ENCODE peak calls at places on chromosomes 12 and 14, in five cellular contexts. One of them, this sample, is unnamed.

GRCh38 chr12:53843545-53843944 is 91.8 kb upstream of the CISTR start:
- DNase-seq in BE2C: no peak
- DNase-seq in uterus: no peak
- DNase-seq in GM20000: no peak
- DNase-seq in fibroblast of the aortic adventitia: no peak
- DNase-seq in this sample: no peak

GRCh38 chr14:43361766-43362165 is 1145.3 kb downstream of the FSCB start:
- DNase-seq in BE2C: no peak
- DNase-seq in fibroblast of the aortic adventitia: no peak
- DNase-seq in uterus: no peak
- DNase-seq in GM20000: no peak
- DNase-seq in this sample: no peak

GRCh38 chr12:110170535-110171185 is 46.5 kb downstream of the IFT81 start:
- DNase-seq in GM20000: no peak
- DNase-seq in BE2C: no peak
- DNase-seq in uterus: no peak
- DNase-seq in fibroblast of the aortic adventitia: peak; percentile 78
- DNase-seq in this sample: no peak

GRCh38 chr14:101705733-101706508 is 55.6 kb upstream of the PPP2R5C start:
- DNase-seq in fibroblast of the aortic adventitia: peak; percentile 16
- DNase-seq in uterus: peak; percentile 29
- DNase-seq in BE2C: no peak
- DNase-seq in GM20000: peak; percentile 61
- DNase-seq in this sample: no peak

GRCh38 chr14:59261334-59261733 is 72.9 kb downstream of the DAAM1 start:
- DNase-seq in BE2C: no peak
- DNase-seq in uterus: no peak
- DNase-seq in fibroblast of the aortic adventitia: no peak
- DNase-seq in GM20000: no peak
- DNase-seq in this sample: no peak

GRCh38 chr14:58787601-58788000 is 149.8 kb downstream of the DACT1 start:
- DNase-seq in fibroblast of the aortic adventitia: peak; percentile 28
- DNase-seq in GM20000: no peak
- DNase-seq in uterus: no peak
- DNase-seq in BE2C: no peak
- DNase-seq in this sample: no peak

GRCh38 chr12:7289743-7290142 is 14.1 kb upstream of the ACSM4 start:
- DNase-seq in BE2C: no peak
- DNase-seq in GM20000: no peak
- DNase-seq in uterus: no peak
- DNase-seq in fibroblast of the aortic adventitia: no peak
- DNase-seq in this sample: no peak

GRCh38 chr12:59030415-59030814 is 110.1 kb upstream of the LRIG3 start:
- DNase-seq in BE2C: no peak
- DNase-seq in GM20000: no peak
- DNase-seq in fibroblast of the aortic adventitia: no peak
- DNase-seq in uterus: no peak
- DNase-seq in this sample: no peak

GRCh38 chr12:51752490-51752889 is 96.0 kb downstream of the FIGNL2 start:
- DNase-seq in fibroblast of the aortic adventitia: peak; percentile 92
- DNase-seq in GM20000: no peak
- DNase-seq in uterus: peak; percentile 27
- DNase-seq in BE2C: peak; percentile 26
- DNase-seq in this sample: no peak

GRCh38 chr12:55893723-55894122 is 34.0 kb downstream of the PYM1 start:
- DNase-seq in GM20000: no peak
- DNase-seq in BE2C: no peak
- DNase-seq in uterus: no peak
- DNase-seq in fibroblast of the aortic adventitia: no peak
- DNase-seq in this sample: no peak

DNA sequence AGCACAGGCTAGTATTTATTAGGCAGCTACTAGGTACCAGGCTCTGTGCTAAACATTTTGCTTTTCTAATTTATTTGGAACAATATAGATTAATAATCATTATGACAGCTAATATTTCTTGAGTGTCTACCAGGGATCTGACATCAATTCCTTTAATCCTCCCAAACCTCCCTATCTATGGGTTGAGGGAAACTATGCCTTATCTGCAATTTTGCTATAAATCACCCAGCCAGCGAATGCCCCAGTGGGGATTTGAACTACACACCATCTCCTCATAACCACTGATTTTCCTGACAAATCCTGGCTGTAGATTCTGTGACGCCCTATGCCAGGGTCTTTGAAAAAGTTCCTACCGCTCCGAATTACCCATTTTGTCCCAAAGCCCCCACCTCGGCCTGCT is 21.4 kb upstream of the PLEKHG3 start:
- DNase-seq in uterus: no peak
- DNase-seq in GM20000: no peak
- DNase-seq in fibroblast of the aortic adventitia: no peak
- DNase-seq in BE2C: no peak
- DNase-seq in this sample: no peak
- TF ChIP-seq CTCF in uterus: no peak
- TF ChIP-seq CTCF in GM20000: no peak
- TF ChIP-seq CTCF in fibroblast of the aortic adventitia: no peak
- TF ChIP-seq CTCF in BE2C: no peak
- TF ChIP-seq CTCF in this sample: no peak

GRCh38 chr14:97185186-97185585 is 388.0 kb downstream of the VRK1 start:
- DNase-seq in BE2C: no peak
- DNase-seq in GM20000: no peak
- DNase-seq in uterus: no peak
- DNase-seq in fibroblast of the aortic adventitia: no peak
- DNase-seq in this sample: no peak
- TF ChIP-seq CTCF in BE2C: peak; percentile 47
- TF ChIP-seq CTCF in GM20000: no peak
- TF ChIP-seq CTCF in uterus: no peak
- TF ChIP-seq CTCF in fibroblast of the aortic adventitia: no peak
- TF ChIP-seq CTCF in this sample: peak; percentile 19

DNA sequence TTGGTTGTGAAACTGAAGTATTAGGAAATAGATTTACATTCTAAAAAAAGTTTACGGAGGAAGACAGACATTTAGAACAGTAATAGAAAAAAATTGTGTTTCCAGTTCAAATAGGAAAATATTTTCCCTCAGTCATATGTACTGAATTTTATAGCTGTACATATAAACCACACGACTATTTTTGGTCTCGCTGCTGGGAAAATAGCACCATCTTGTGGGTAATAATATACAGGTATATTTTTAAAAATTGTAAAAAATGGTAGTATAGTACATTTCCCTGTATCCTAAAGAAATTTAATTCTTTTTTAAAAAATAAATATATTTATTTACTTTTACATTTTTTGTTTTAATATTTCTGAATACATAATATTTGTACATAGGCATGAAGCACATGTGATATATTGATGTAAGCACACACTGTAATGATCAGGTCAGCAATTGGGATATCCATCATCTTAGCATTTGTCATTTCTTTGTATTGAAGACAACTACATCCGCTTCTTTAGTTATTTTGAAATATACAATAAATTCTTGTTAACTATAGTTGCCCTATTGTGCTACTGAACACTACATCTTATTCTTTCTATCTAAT is 168.6 kb downstream of the ALX1 start:
- DNase-seq in uterus: no peak
- DNase-seq in fibroblast of the aortic adventitia: peak; percentile 45
- DNase-seq in GM20000: no peak
- DNase-seq in BE2C: no peak
- DNase-seq in this sample: no peak
- TF ChIP-seq CTCF in uterus: no peak
- TF ChIP-seq CTCF in fibroblast of the aortic adventitia: peak; percentile 55
- TF ChIP-seq CTCF in GM20000: no peak
- TF ChIP-seq CTCF in BE2C: peak; percentile 53
- TF ChIP-seq CTCF in this sample: no peak

DNA sequence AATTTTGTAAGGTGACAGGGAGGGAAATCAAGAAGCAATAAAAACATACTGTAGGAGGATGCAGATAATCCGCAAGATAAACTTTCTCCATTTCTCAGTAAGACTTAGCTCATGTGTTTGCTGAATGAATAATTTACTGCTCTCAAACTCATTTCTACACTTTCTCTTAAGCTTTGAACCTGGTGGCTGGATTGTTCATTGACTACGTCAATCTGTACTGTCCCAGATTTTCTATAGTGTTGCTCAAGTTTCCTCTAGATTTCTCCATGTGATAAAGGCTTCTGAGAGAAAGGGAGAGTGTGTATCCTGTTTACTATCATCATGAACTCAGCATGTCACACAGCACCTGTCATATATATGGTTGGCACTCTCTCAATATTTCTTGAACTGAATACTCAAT is 518.0 kb upstream of the TBX3 start:
- DNase-seq in fibroblast of the aortic adventitia: no peak
- DNase-seq in uterus: no peak
- DNase-seq in BE2C: no peak
- DNase-seq in GM20000: no peak
- DNase-seq in this sample: no peak
- TF ChIP-seq CTCF in fibroblast of the aortic adventitia: no peak
- TF ChIP-seq CTCF in uterus: no peak
- TF ChIP-seq CTCF in BE2C: no peak
- TF ChIP-seq CTCF in GM20000: no peak
- TF ChIP-seq CTCF in this sample: no peak